ENCODE peak calls at places on chromosomes 16 and 17, in seven cellular contexts. G, I, Q, L, F, M and R are unnamed samples.
A peak's percentile ranks its signal among the peaks of the same experiment; 100 is the strongest.

GRCh38 chr16:890217-890616 is 80.6 kb downstream of the LMF1 start:
- DNase-seq in G (no peak), I (no peak), Q (no peak), L (no peak), F (no peak), M (no peak), R (peak; percentile 14)

GRCh38 chr17:45235071-45236001 is 13.7 kb downstream of the FMNL1 start:
- DNase-seq in G (peak; percentile 87), I (no peak), Q (peak; percentile 92), L (peak; percentile 87), F (peak; percentile 83), M (peak; percentile 77), R (peak; percentile 86)

GRCh38 chr17:29068828-29069227 is 25.9 kb downstream of the PIPOX start:
- DNase-seq in G (no peak), I (no peak), Q (no peak), L (peak; percentile 26), F (no peak), M (no peak), R (no peak)

GRCh38 chr17:1241904-1242303 is 28.3 kb upstream of the BHLHA9 start:
- DNase-seq in G (no peak), I (no peak), Q (no peak), L (peak; percentile 33), F (no peak), M (no peak), R (no peak)

GRCh38 chr16:88871730-88872416 is 5.4 kb upstream of the PABPN1L start:
- DNase-seq in G (no peak), I (no peak), Q (no peak), L (no peak), F (no peak), M (no peak), R (no peak)

GRCh38 chr16:64089697-64090096 is 1032.2 kb downstream of the CDH11 start:
- DNase-seq in G (no peak), I (no peak), Q (no peak), L (peak; percentile 40), F (no peak), M (no peak), R (no peak)

GRCh38 chr17:2996208-2996855 is 67.1 kb downstream of the OR1D5 start:
- DNase-seq in G (no peak), I (no peak), Q (peak; percentile 72), L (peak; percentile 33), F (peak; percentile 67), M (no peak), R (peak; percentile 36)

GRCh38 chr17:2053380-2054261 is 1.3 kb upstream of the HIC1 start:
- DNase-seq in G (peak; percentile 51), I (no peak), Q (peak; percentile 91), L (peak; percentile 78), F (peak; percentile 71), M (peak; percentile 75), R (peak; percentile 82)

GRCh38 chr17:77144227-77144626 is 3.5 kb downstream of the SEC14L1 start:
- DNase-seq in G (no peak), I (no peak), Q (no peak), L (no peak), F (no peak), M (no peak), R (no peak)

GRCh38 chr17:304461-304860 is 48.1 kb downstream of the RPH3AL start:
- DNase-seq in G (no peak), I (no peak), Q (no peak), L (no peak), F (no peak), M (no peak), R (no peak)

GRCh38 chr17:56834380-56835258 is 668 bp downstream of the DGKE start:
- DNase-seq in G (peak; percentile 20), I (peak; percentile 47), Q (peak; percentile 81), L (peak; percentile 17), F (peak; percentile 64), M (no peak), R (peak; percentile 53)

GRCh38 chr17:17877548-17878358 is 41.0 kb upstream of the SREBF1 start:
- DNase-seq in G (no peak), I (peak; percentile 85), Q (no peak), L (peak; percentile 97), F (peak; percentile 89), M (peak; percentile 72), R (no peak)

GRCh38 chr16:90057738-90058173 is 19.4 kb downstream of the PRDM7 start:
- DNase-seq in G (no peak), I (no peak), Q (peak; percentile 32), L (peak; percentile 94), F (no peak), M (no peak), R (no peak)

GRCh38 chr17:72456026-72456569 is 335.3 kb downstream of the SOX9 start:
- DNase-seq in G (no peak), I (no peak), Q (no peak), L (peak; percentile 39), F (peak; percentile 63), M (no peak), R (no peak)

GRCh38 chr16:66304961-66305360 is 61.5 kb upstream of the CDH5 start:
- DNase-seq in G (no peak), I (no peak), Q (peak; percentile 52), L (no peak), F (peak; percentile 9), M (peak; percentile 36), R (no peak)

GRCh38 chr16:70375636-70376611 is 29.2 kb downstream of the DDX19A start:
- DNase-seq in G (no peak), I (no peak), Q (no peak), L (no peak), F (no peak), M (no peak), R (no peak)

GRCh38 chr16:59397638-59398037 is 663.5 kb upstream of the GOT2 start:
- DNase-seq in G (no peak), I (no peak), Q (no peak), L (no peak), F (no peak), M (no peak), R (no peak)

GRCh38 chr17:39304188-39304587 is 78.4 kb upstream of the STAC2 start:
- DNase-seq in G (no peak), I (no peak), Q (no peak), L (no peak), F (no peak), M (no peak), R (no peak)

GRCh38 chr16:56549744-56550385 is 15.0 kb upstream of the MT4 start:
- DNase-seq in G (no peak), I (no peak), Q (no peak), L (no peak), F (no peak), M (no peak), R (no peak)

GRCh38 chr16:3485821-3486505 is 9.3 kb downstream of the C16orf90 start:
- DNase-seq in G (no peak), I (no peak), Q (no peak), L (no peak), F (no peak), M (no peak), R (no peak)

GRCh38 chr16:24686678-24687077 is 42.8 kb upstream of the TNRC6A start:
- DNase-seq in G (peak; percentile 5), I (no peak), Q (no peak), L (no peak), F (no peak), M (no peak), R (no peak)

DNA sequence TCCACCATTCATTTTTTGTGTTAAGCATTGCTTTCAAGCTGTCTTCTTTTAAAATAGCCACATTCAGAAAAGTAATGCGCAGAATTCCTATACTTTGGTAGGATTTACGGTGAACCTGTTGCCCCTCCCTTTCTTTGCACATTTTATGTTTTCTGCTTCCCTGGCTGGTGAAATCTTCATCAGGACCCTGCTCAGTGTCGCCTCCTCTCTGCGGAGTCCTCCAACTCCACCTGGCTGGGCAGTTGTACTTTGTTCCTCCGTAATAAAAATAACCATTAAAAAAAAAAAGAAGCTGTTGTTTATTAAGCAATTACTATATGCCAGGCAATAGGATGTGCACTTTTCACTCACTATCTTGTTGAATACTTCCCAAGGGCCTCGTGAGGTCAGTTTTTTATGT is 2.9 kb downstream of the UMOD start:
- DNase-seq in G (no peak), I (no peak), Q (no peak), L (no peak), F (no peak), M (no peak), R (no peak)
- TF ChIP-seq CTCF in G (peak; percentile 25), I (no peak), Q (no peak), L (no peak), F (no peak), M (no peak), R (peak; percentile 28)

GRCh38 chr17:6079960-6080359 is 9.8 kb downstream of the WSCD1 start:
- DNase-seq in G (no peak), I (no peak), Q (no peak), L (no peak), F (no peak), M (no peak), R (no peak)

GRCh38 chr17:6075845-6076244 is 5.7 kb downstream of the WSCD1 start:
- DNase-seq in G (no peak), I (no peak), Q (no peak), L (no peak), F (no peak), M (no peak), R (no peak)

GRCh38 chr17:6078370-6078950 is 8.3 kb downstream of the WSCD1 start:
- DNase-seq in G (no peak), I (no peak), Q (no peak), L (no peak), F (no peak), M (no peak), R (no peak)

GRCh38 chr17:6079155-6079554 is 9.0 kb downstream of the WSCD1 start:
- DNase-seq in G (no peak), I (no peak), Q (no peak), L (no peak), F (no peak), M (no peak), R (no peak)

DNA sequence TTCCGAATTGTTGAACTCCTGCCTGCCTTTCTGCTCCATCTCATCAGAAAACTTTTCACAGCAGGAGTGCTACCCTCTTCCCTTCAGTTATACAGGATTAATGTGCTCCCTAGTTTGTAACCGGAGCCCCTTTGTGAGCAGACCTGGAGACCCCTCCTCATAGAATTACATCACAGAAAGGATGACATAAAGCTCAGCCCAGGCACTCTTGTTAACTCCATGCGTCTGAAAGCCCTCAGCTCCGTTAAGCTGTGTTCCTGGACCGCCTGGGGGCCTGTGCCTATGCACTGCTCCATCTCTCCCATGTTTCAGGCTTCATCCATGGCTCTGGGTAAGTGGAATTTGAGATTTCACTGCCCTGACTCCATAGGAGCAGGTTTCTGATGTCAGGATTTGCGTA is 7.6 kb downstream of the WSCD1 start:
- DNase-seq in G (no peak), I (no peak), Q (no peak), L (no peak), F (no peak), M (no peak), R (no peak)
- TF ChIP-seq CTCF in G (no peak), I (no peak), Q (no peak), L (no peak), F (no peak), M (no peak), R (no peak)

GRCh38 chr17:65987988-65988387 is 203.9 kb downstream of the CEP112 start:
- DNase-seq in G (no peak), I (no peak), Q (no peak), L (peak; percentile 49), F (no peak), M (no peak), R (no peak)
- TF ChIP-seq CTCF in G (peak; percentile 78), I (peak; percentile 19), Q (peak; percentile 29), L (peak; percentile 45), F (peak; percentile 59), M (peak; percentile 34), R (peak; percentile 34)

DNA sequence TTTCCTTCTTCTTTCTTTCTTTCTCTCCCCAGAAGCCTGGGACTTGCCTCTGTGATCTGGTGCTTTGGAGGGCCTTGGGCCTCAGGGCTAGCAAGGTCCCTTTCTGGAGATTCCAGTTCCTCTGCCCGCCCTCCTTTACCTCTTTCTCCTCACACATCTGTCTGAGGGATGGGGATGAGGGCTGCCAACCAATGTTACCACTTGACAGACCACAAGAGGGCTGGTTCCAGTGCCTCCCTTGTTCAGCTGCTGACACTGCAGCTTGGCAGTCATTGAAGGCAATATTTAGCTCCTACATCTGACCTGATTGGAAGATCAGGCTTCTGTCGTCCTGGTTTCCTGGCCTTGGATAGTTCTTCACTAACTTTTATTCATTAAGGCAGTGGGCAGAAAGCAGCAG is 3.6 kb upstream of the ZNF652 start:
- DNase-seq in G (no peak), I (no peak), Q (no peak), L (no peak), F (no peak), M (no peak), R (peak; percentile 38)
- TF ChIP-seq CTCF in G (peak; percentile 18), I (no peak), Q (no peak), L (no peak), F (peak; percentile 10), M (peak; percentile 8), R (no peak)